ENCODE peak calls at places on chromosomes 4 and X, in nine cellular contexts. P, S, H, B, X, A, L, F and O are unnamed samples.

GRCh38 chr4:11589676-11590075 is 161.0 kb upstream of the HS3ST1 start:
- DNase-seq in P (no peak), S (no peak), H (no peak), B (peak; percentile 57), X (no peak), A (no peak), L (no peak), F (no peak), O (no peak)

GRCh38 chr4:173330590-173330989 is 3.6 kb downstream of the HMGB2 start:
- DNase-seq in P (no peak), S (no peak), H (no peak), B (no peak), X (no peak), A (no peak), L (no peak), F (no peak), O (no peak)

GRCh38 chr4:83285022-83285387 is 407 bp upstream of the COQ2 start:
- DNase-seq in P (peak; percentile 23), S (peak; percentile 55), H (no peak), B (peak; percentile 69), X (peak; percentile 18), A (no peak), L (peak; percentile 4), F (no peak), O (peak; percentile 66)

GRCh38 chr4:81166431-81166830 is 48.6 kb downstream of the PRKG2 start:
- DNase-seq in P (no peak), S (peak; percentile 72), H (no peak), B (peak; percentile 64), X (no peak), A (no peak), L (peak; percentile 40), F (no peak), O (no peak)

GRCh38 chr4:85842540-85842939 is 367.6 kb downstream of the ARHGAP24 start:
- DNase-seq in P (no peak), S (peak; percentile 57), H (no peak), B (peak; percentile 85), X (peak; percentile 54), A (no peak), L (no peak), F (peak; percentile 25), O (peak; percentile 22)

GRCh38 chr4:15368906-15369305 is 58.9 kb upstream of the C1QTNF7 start:
- DNase-seq in P (no peak), S (peak; percentile 83), H (no peak), B (peak; percentile 89), X (no peak), A (peak; percentile 14), L (peak; percentile 67), F (no peak), O (peak; percentile 23)

GRCh38 chr4:141807073-141807472 is 170.7 kb downstream of the IL15 start:
- DNase-seq in P (no peak), S (peak; percentile 59), H (no peak), B (peak; percentile 69), X (no peak), A (no peak), L (no peak), F (no peak), O (no peak)

GRCh38 chr4:88661724-88662123 is 35.9 kb downstream of the NAP1L5 start:
- DNase-seq in P (no peak), S (peak; percentile 80), H (no peak), B (peak; percentile 74), X (no peak), A (peak; percentile 52), L (no peak), F (no peak), O (no peak)

GRCh38 chrX:54494970-54495813 is 842 bp downstream of the FGD1 start:
- DNase-seq in P (no peak), S (peak; percentile 28), H (no peak), B (peak; percentile 47), X (no peak), A (no peak), L (no peak), F (no peak), O (no peak)

GRCh38 chrX:28638775-28639174 is 51.5 kb downstream of the IL1RAPL1 start:
- DNase-seq in P (no peak), S (no peak), H (no peak), B (no peak), X (no peak), A (no peak), L (no peak), F (no peak), O (no peak)